ENCODE peak calls at places on chromosome 17, in five cellular contexts. Y, Q, S, U and X are unnamed samples. For H3K27me3, the result is how much of the 10 kb centered on the place peaks cover.

GRCh38 chr17:80774146-80774545 is 217.5 kb upstream of the CHMP6 start:
- DNase-seq in Q (no peak), S (no peak), Y (no peak), U (no peak), X (no peak)

GRCh38 chr17:76353004-76353598 is 615 bp downstream of the PRPSAP1 start:
- DNase-seq in S (no peak), Y (peak), Q (no peak), U (peak), X (peak)

GRCh38 chr17:75874323-75875181 is 3.8 kb downstream of the TRIM47 start:
- DNase-seq in U (peak), Q (no peak), Y (no peak), S (no peak), X (no peak)

GRCh38 chr17:76384222-76384986 is at the start of gene SPHK1:
- DNase-seq in Y (peak), Q (peak), U (peak), S (no peak), X (peak)

GRCh38 chr17:38751144-38751802 is 1.3 kb upstream of the PSMB3 start:
- DNase-seq in Y (no peak), U (no peak), Q (no peak), S (no peak), X (no peak)

GRCh38 chr17:5699789-5700188 is 115.5 kb upstream of the NLRP1 start:
- DNase-seq in U (no peak), Y (no peak), Q (no peak), S (no peak), X (no peak)

GRCh38 chr17:44083250-44083849 is 12.8 kb downstream of the G6PC3 start:
- DNase-seq in U (no peak), S (no peak), Y (no peak), Q (no peak), X (no peak)

GRCh38 chr17:83186226-83186625 is 106.8 kb downstream of the METRNL start:
- DNase-seq in Q (no peak), Y (no peak), S (no peak), U (peak), X (peak)

GRCh38 chr17:4247981-4248388 is 15.8 kb downstream of the ANKFY1 start:
- DNase-seq in S (no peak), Y (no peak), U (no peak), Q (no peak), X (no peak)

GRCh38 chr17:66661857-66662256 is 173.1 kb upstream of the CACNG5 start:
- DNase-seq in U (no peak), Q (no peak), Y (no peak), S (no peak), X (no peak)

GRCh38 chr17:77962349-77962748 is 3.8 kb downstream of the TNRC6C start:
- DNase-seq in U (no peak), Q (no peak), S (no peak), Y (no peak), X (no peak)

GRCh38 chr17:37779554-37779953 is 34.7 kb upstream of the HNF1B start:
- DNase-seq in Q (no peak), U (no peak), Y (no peak), S (no peak), X (no peak)

GRCh38 chr17:81317992-81318391 is 22.9 kb upstream of the SLC38A10 start:
- DNase-seq in S (no peak), Y (no peak), U (no peak), Q (no peak), X (no peak)

GRCh38 chr17:9003355-9004131 is 17.8 kb upstream of the NTN1 start:
- DNase-seq in U (no peak), Y (no peak), S (no peak), Q (no peak), X (no peak)

GRCh38 chr17:77124192-77124908 is 16.4 kb upstream of the SEC14L1 start:
- DNase-seq in Y (no peak), S (no peak), Q (peak), U (no peak), X (no peak)

GRCh38 chr17:50268040-50268439 is 6.2 kb upstream of the TMEM92 start:
- DNase-seq in S (no peak), U (no peak), Y (no peak), Q (no peak), X (no peak)

GRCh38 chr17:67476787-67477335 is 99.8 kb downstream of the PITPNC1 start:
- DNase-seq in Y (no peak), S (no peak), U (no peak), Q (no peak), X (no peak)

GRCh38 chr17:164536-165235 is 16.8 kb downstream of the DOC2B start:
- DNase-seq in Q (peak), Y (peak), S (peak), U (no peak), X (peak)

GRCh38 chr17:60230358-60230757 is 80.6 kb downstream of the CA4 start:
- DNase-seq in S (no peak), Y (no peak), Q (no peak), U (no peak), X (no peak)

GRCh38 chr17:50148226-50149098 is 2.0 kb downstream of the PPP1R9B start:
- DNase-seq in U (peak), Y (no peak), S (no peak), Q (peak), X (peak)

GRCh38 chr17:36149296-36149820 is 27.1 kb downstream of the TBC1D3B start:
- DNase-seq in U (no peak), Q (peak), Y (no peak), S (no peak), X (peak)

GRCh38 chr17:58277726-58278595 is 2.8 kb downstream of the MPO start:
- DNase-seq in Q (no peak), U (no peak), Y (no peak), S (no peak), X (no peak)
- H3K27me3 ChIP-seq in Q (under half), U (under half), Y (under half), S (under half), X (under half)

GRCh38 chr17:33701910-33702309 is 408.8 kb upstream of the ASIC2 start:
- DNase-seq in Q (no peak), S (no peak), U (no peak), Y (no peak), X (no peak)
- H3K27me3 ChIP-seq in Q (under half), S (under half), U (under half), Y (under half), X (under half)

GRCh38 chr17:34721326-34721725 is 141.9 kb downstream of the TMEM132E start:
- DNase-seq in U (no peak), Q (no peak), Y (no peak), S (no peak), X (no peak)
- H3K27me3 ChIP-seq in U (under half), Q (under half), Y (under half), S (under half), X (under half)

DNA sequence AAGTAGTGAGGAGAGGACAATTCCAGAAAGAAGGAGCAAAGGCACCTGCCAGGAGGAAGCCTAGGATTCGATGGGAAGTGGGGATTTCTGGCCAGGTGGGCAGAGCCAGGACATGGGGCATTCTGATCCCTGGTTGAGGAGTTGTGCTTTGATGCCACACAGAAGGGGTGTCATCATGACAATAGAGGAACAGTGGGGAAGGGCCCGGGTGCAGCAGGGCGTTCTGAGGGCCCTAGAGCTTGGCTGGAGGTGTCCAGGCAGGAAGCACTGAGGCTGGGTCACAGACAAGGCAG is 4.3 kb downstream of the EVPLL start:
- DNase-seq in Q (no peak), U (no peak), S (no peak), Y (no peak), X (no peak)
- H3K27me3 ChIP-seq in Q (half or more), U (under half), S (under half), Y (under half), X (under half)

DNA sequence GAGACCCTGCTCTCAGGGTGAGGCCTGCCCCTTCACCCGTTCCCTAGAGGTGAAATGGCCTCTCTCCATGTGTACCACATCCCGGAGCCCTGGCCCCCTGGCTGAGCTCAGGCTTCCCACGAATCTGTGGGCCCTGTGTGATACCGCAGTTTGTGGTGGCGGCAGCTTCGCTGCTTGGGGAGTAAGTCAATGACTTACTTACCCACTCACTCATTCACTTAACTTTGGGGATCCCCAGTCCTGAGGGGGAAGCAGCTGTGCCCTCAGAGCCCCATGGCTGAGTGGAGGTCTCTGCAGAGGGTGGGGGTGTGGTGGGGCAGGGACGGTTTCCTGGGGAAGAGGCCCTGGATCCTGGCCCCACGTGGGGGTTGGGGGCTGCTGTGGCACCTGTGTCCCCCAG is 13.2 kb downstream of the KCNJ12 start:
- DNase-seq in Q (no peak), Y (no peak), S (no peak), U (no peak), X (no peak)
- H3K27me3 ChIP-seq in Q (under half), Y (under half), S (under half), U (under half), X (under half)

DNA sequence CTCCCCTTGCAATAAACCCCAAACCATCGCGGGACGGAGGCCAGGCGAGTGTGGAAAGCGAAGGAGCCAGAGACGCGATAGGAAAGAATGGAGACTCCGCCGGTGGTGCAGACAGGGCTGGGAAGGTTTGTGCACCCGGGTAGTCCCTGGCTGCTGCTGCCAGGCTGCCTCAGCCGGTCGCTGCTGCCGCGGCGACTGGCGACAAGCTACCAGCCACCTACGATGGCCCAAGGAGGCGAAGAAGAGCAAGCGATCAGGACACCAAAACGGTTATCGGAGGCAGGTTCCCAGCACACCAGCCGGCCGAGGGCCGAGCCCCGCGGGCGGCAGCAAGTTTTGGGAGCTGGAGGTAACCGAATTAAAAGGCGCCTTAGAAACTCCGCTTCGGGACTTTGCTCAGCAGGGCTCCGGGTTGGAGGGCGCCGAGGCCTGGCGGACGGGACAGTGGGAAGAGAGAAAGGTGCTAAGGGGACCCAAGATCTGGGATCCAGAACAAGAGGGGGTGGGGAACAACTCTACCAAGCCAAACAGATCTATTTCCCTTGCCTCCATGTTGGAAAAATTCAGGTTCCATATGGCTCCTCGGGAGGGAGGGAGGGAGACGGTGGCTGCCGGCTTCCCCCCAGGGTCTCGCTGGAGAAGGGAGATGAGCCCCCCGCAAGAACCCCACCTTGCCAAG is 9.6 kb upstream of the HOXB2 start:
- DNase-seq in S (no peak), U (no peak), Y (no peak), Q (no peak), X (no peak)
- H3K27me3 ChIP-seq in S (under half), U (half or more), Y (under half), Q (under half), X (under half)